ENCODE peak calls at places on chromosome 5, in seven cellular contexts. C is left lung, F is breast epithelium, J is transverse colon, G is keratinocyte, T is fibroblast of lung, Y is WERI-Rb-1. H is an unnamed sample. For H3K27me3, the result is how much of the 10 kb centered on the place peaks cover.

GRCh38 chr5:34412769-34413168 is 243.4 kb upstream of the RAI14 start:
- DNase-seq in C (no peak), F (no peak), J (no peak), G (no peak), T (peak), Y (no peak), H (peak)

GRCh38 chr5:160347453-160347852 is 23.0 kb downstream of the C1QTNF2 start:
- DNase-seq in C (no peak), F (no peak), J (no peak), G (no peak), T (no peak), Y (no peak), H (no peak)

GRCh38 chr5:133612021-133612860 is at the start of gene FSTL4:
- DNase-seq in C (peak), F (no peak), J (peak), G (no peak), T (no peak), Y (peak), H (no peak)

GRCh38 chr5:151213803-151214613 is 9.9 kb downstream of the CCDC69 start:
- DNase-seq in C (peak), F (peak), J (peak), G (no peak), T (peak), Y (no peak), H (no peak)

GRCh38 chr5:125227333-125228075 is 481.1 kb upstream of the ZNF608 start:
- DNase-seq in C (no peak), F (no peak), J (peak), G (no peak), T (peak), Y (peak), H (no peak)

GRCh38 chr5:17282283-17283120 is 65.1 kb downstream of the BASP1 start:
- DNase-seq in C (no peak), F (no peak), J (peak), G (no peak), T (no peak), Y (no peak), H (no peak)

GRCh38 chr5:42807722-42808447 is 3.8 kb downstream of the SELENOP start:
- DNase-seq in C (no peak), F (no peak), J (no peak), G (no peak), T (peak), Y (no peak), H (no peak)

GRCh38 chr5:24208540-24209141 is 436.1 kb downstream of the CDH10 start:
- DNase-seq in C (no peak), F (no peak), J (no peak), G (no peak), T (no peak), Y (no peak), H (no peak)

GRCh38 chr5:94693043-94693822 is 74.8 kb downstream of the SLF1 start:
- DNase-seq in C (no peak), F (no peak), J (no peak), G (peak), T (peak), Y (no peak), H (no peak)

GRCh38 chr5:10933141-10933540 is 172.1 kb upstream of the DAP start:
- DNase-seq in C (no peak), F (no peak), J (no peak), G (no peak), T (no peak), Y (peak), H (no peak)

GRCh38 chr5:78504726-78505431 is 143.7 kb downstream of the LHFPL2 start:
- DNase-seq in C (peak), F (peak), J (peak), G (peak), T (peak), Y (no peak), H (peak)

DNA sequence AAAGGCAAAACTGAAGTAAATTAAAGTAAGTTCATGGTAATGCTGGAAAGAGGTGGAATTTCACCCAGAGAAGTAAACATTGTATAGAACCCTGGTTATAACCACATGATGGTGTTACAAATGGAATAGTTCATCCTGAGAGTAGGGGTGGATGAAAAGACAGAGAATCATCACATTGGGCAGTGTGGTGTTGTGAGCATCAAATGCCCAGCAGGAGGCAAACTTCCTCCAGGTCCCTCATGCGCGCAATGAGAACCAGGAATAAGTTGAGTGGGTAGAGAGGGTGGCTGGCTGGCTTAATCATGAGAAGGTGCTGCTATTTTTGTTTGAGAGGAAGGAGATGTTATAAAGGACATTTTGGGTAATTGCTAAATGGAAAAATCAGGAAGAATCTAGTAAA is 163.3 kb upstream of the HMHB1 start:
- DNase-seq in C (no peak), F (no peak), J (no peak), G (no peak), T (no peak), Y (no peak), H (no peak)
- TF ChIP-seq CTCF in C (no peak), F (no peak), J (no peak), G (peak), T (no peak), Y (peak), H (no peak)

DNA sequence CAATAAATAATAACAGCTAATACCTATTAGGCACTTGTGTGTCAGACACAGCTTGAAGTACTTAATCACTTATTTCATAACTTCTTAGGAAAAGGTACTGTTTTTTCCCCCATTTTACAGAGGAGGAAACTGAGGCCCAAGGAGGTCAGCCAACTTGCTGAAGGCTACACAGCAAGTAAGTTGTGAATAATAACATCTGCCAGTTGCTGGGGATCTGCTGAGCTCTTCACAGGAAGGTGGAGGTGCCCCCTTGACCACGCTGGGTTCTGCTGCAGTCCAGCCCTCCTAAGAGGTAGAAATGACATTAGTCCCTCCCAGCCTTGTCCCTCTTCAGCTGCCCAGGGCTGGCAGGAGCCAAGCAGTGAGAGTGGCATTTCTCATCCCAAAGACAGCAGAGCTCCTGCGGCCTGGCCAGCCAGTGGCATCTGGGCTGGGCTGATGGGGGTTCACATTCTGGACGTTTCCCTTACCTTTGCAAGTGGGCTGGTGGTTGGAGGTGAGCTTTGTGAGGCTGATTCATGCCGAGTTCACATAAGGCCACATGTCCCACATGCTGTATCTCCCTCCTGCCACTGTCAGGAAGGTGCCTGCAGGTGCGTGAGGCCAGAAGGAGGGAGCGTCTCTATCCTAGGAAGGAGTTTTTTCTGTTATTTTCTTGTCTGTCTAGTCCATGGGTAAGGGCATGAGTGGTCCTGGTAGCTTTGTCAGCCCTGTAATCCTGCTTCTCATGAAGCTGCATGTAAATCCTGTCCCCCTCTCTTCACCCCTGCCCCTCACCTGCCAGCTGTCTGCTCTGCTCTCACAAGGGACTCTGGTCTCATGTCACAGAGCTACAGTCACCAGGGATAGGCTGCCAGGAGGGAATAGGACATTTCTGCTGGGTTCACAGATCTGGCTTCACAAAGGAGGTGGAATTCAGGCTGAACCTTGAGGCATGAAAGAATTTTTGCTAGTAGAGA is 171.7 kb downstream of the MACROH2A1 start:
- DNase-seq in C (peak), F (no peak), J (no peak), G (no peak), T (no peak), Y (peak), H (no peak)
- H3K4me3 ChIP-seq in C (no peak), F (no peak), J (no peak), G (no peak), T (no peak), Y (no peak), H (no peak)

GRCh38 chr5:135039526-135040296 is 5.7 kb upstream of the PITX1 start:
- DNase-seq in C (no peak), F (no peak), J (no peak), G (no peak), T (no peak), Y (no peak), H (no peak)

GRCh38 chr5:135037519-135038201 is 3.6 kb upstream of the PITX1 start:
- DNase-seq in C (no peak), F (no peak), J (no peak), G (no peak), T (no peak), Y (no peak), H (no peak)

GRCh38 chr5:135036405-135036804 is 2.4 kb upstream of the PITX1 start:
- DNase-seq in C (no peak), F (no peak), J (no peak), G (no peak), T (no peak), Y (no peak), H (no peak)

GRCh38 chr5:135038829-135039525 is 4.9 kb upstream of the PITX1 start:
- DNase-seq in C (no peak), F (no peak), J (no peak), G (no peak), T (no peak), Y (no peak), H (no peak)

DNA sequence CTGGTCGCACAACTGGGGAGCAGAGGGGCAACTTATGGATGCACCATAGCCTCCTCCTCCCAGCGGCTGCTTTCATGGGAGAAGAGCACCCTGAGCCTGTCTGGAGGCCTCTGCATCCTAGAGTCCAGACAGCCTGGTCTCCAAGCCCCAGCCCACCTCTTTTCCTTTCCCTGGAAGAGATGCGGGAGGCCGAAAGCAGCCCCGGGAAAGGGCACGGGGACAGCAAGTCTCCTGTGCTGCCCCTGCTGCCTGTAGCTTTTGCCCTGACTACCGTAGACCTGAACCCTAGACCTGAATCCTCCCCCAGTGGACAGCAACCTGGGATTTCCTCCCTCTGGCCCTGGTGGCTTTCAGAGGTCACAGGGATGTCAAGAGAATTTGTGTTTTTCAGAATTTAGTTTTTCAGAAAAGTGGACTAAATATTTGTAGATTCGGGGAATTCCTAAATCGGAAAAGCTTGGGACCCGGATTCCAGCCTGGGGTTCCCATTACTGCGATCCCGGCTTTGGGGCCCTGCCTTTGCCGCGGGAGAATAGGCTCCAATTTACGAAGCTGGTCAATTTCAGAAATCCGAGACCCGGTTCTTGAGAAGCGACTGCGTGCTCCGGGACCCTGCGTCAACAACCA is 4.3 kb upstream of the PITX1 start:
- DNase-seq in C (no peak), F (no peak), J (no peak), G (no peak), T (no peak), Y (no peak), H (no peak)
- H3K27me3 ChIP-seq in C (half or more), F (under half), J (half or more), G (half or more), T (half or more), Y (under half), H (half or more)

DNA sequence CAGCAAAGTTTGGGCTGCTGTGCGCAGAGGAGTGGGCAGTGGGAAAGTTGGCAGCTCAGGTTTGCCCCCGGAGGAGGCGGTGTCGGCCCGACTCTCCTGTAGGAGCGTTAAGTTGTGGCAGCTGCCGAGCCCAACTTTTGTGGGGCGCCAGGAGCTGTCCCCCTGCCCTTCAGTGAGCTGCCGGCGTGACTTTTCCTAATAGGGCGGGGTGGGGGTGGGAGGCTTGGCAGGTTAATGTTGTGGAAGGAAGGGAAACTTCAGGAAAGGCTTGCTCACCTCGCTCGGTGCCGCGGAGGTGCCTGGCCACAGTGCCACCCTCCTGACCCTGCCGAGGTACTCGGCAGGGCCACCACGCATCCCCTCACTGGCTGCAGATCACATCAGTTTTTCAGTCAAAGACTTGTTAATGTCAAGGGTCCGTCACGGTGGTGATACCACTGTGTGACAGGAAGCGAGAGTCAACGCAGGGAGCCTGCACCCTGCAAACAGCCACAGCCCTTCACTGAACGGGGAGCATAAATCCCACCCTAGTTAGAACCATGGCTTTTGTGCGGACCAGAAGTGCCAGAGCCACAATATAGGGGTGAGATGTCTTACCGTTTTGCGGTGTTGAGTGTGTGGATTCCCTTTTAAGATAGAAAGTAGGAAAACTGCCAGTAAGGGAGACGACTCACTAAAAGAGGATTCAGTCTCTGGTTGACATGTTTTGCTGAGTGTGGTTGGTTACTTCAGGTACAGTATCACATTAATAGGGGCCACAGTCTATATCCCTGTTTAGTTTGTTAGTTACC is 746 bp downstream of the LNPEP start:
- DNase-seq in C (peak), F (peak), J (peak), G (no peak), T (peak), Y (peak), H (no peak)
- TF ChIP-seq CTCF in C (no peak), F (no peak), J (no peak), G (peak), T (no peak), Y (peak), H (peak)

GRCh38 chr5:141003026-141003425 is 36.8 kb downstream of the PCDHAC2 start:
- DNase-seq in C (no peak), F (no peak), J (no peak), G (no peak), T (no peak), Y (no peak), H (no peak)

GRCh38 chr5:141001466-141001853 is 35.2 kb downstream of the PCDHAC2 start:
- DNase-seq in C (peak), F (no peak), J (no peak), G (no peak), T (no peak), Y (peak), H (no peak)

GRCh38 chr5:141002667-141002965 is 36.3 kb downstream of the PCDHAC2 start:
- DNase-seq in C (no peak), F (no peak), J (no peak), G (no peak), T (no peak), Y (no peak), H (no peak)

GRCh38 chr5:141001854-141002666 is 35.8 kb downstream of the PCDHAC2 start:
- DNase-seq in C (peak), F (no peak), J (peak), G (no peak), T (no peak), Y (peak), H (no peak)

GRCh38 chr5:141003791-141004601 is 37.7 kb downstream of the PCDHAC2 start:
- DNase-seq in C (peak), F (no peak), J (no peak), G (peak), T (no peak), Y (peak), H (peak)
- H3K4me3 ChIP-seq in C (no peak), F (no peak), J (no peak), G (no peak), T (no peak), Y (no peak), H (no peak)

GRCh38 chr5:1371191-1371590 is 26.3 kb upstream of the CLPTM1L start:
- DNase-seq in C (no peak), F (no peak), J (no peak), G (no peak), T (no peak), Y (no peak), H (no peak)
- H3K27me3 ChIP-seq in C (under half), F (under half), J (under half), G (under half), T (under half), Y (under half), H (under half)

DNA sequence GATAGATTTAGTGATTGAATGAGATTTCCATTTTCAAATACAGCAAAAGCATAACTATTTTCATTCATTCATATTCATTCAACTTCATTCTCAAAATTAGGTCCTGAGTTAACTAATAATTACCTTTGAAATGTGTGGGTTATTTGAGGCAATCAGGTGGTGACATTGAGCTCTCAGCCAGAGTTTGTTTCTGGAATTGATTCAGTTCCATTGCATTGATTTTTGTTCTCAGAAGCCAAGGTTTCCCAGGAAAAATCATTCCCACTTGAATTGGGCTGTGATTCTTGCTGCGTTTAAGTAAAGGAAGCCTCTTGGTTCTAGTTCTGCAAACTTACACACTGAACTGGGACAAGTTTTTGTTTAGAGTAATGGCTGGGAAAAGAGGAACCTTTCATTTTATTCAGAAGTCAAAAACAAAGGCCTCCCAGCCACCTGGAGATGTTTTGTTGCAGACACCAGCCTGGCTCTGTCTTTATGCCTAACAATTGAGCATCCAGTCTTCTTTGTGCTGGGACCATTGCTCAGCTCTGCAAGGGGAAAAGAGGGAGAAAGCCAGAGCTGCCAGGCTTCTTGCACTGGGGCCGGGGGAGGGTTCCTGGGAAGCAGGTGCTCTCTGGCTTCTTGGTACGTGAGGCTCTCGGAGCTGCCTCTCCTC is 198.6 kb downstream of the TRIO start:
- DNase-seq in C (no peak), F (no peak), J (no peak), G (no peak), T (no peak), Y (no peak), H (no peak)
- TF ChIP-seq CTCF in C (no peak), F (no peak), J (no peak), G (no peak), T (no peak), Y (no peak), H (no peak)

GRCh38 chr5:154857091-154857533 is 1.3 kb upstream of the CNOT8 start:
- DNase-seq in C (no peak), F (peak), J (peak), G (no peak), T (no peak), Y (no peak), H (no peak)
- H3K4me3 ChIP-seq in C (peak), F (peak), J (peak), G (peak), T (peak), Y (peak), H (peak)

H was measured in kidney epithelial cell.